ENCODE peak calls at places on chromosomes 11 and 22, in eight cellular contexts. E is sciatic nerve; R is gastrocnemius medialis; W is RCC 7860; A is stimulated activated CD4-positive, alpha-beta T cell treated with anti-CD3 and anti-CD28 coated beads, Interleukin-1b, Interleukin-23, amount 100 ng/mL, for 24 hours; O is AG09319; P is iPS DF 19.7; Z is tibial nerve. N is an unnamed sample.

GRCh38 chr22:42651134-42651533 is 1.9 kb upstream of the CYB5R3 start:
- DNase-seq in E (no peak), R (no peak), W (peak; percentile 66), A (no peak), O (no peak), P (no peak), Z (no peak), N (no peak)

GRCh38 chr11:3089236-3090061 is 32.2 kb upstream of the CARS1 start:
- DNase-seq in E (peak; percentile 54), R (no peak), W (no peak), A (no peak), O (no peak), P (no peak), Z (no peak), N (no peak)

GRCh38 chr22:50308986-50309600 is 1.6 kb upstream of the PLXNB2 start:
- DNase-seq in E (no peak), R (no peak), W (no peak), A (no peak), O (no peak), P (no peak), Z (no peak), N (no peak)

GRCh38 chr22:50398698-50399648 is 55.8 kb downstream of the PPP6R2 start:
- DNase-seq in E (no peak), R (no peak), W (no peak), A (no peak), O (no peak), P (no peak), Z (no peak), N (no peak)

GRCh38 chr11:107780136-107780535 is 68.3 kb upstream of the SLN start:
- DNase-seq in E (no peak), R (no peak), W (no peak), A (no peak), O (no peak), P (no peak), Z (no peak), N (no peak)

GRCh38 chr11:3154001-3154599 is 11.0 kb downstream of the OSBPL5 start:
- DNase-seq in E (no peak), R (no peak), W (peak; percentile 34), A (no peak), O (no peak), P (no peak), Z (no peak), N (no peak)

GRCh38 chr22:49765951-49766350 is 61.7 kb downstream of the BRD1 start:
- DNase-seq in E (peak; percentile 53), R (no peak), W (no peak), A (no peak), O (no peak), P (no peak), Z (no peak), N (no peak)

GRCh38 chr22:27480487-27480886 is 321.1 kb downstream of the MN1 start:
- DNase-seq in E (no peak), R (no peak), W (no peak), A (no peak), O (no peak), P (no peak), Z (no peak), N (no peak)

GRCh38 chr11:26766996-26767395 is 45.1 kb upstream of the SLC5A12 start:
- DNase-seq in E (no peak), R (no peak), W (no peak), A (no peak), O (no peak), P (no peak), Z (no peak), N (peak; percentile 41)